ENCODE peak calls at places on chromosomes 11 and 22, in nine cellular contexts. One of them, this sample, is unnamed. For H3K4me1, the result is how much of the 10 kb centered on the place peaks cover.

GRCh38 chr11:131688056-131688693 is 317.8 kb downstream of the NTM start:
- DNase-seq in A549: peak
- DNase-seq in SK-N-SH: peak
- DNase-seq in ovary: no peak
- DNase-seq in cardiac muscle cell: peak
- DNase-seq in left ventricle myocardium inferior: peak
- DNase-seq in transverse colon: peak
- DNase-seq in fibroblast of lung: peak
- DNase-seq in K562: peak
- DNase-seq in this sample: peak

GRCh38 chr11:28448186-28448585 is 340.0 kb downstream of the METTL15 start:
- DNase-seq in A549: no peak
- DNase-seq in SK-N-SH: no peak
- DNase-seq in ovary: no peak
- DNase-seq in cardiac muscle cell: no peak
- DNase-seq in left ventricle myocardium inferior: no peak
- DNase-seq in transverse colon: no peak
- DNase-seq in fibroblast of lung: no peak
- DNase-seq in K562: no peak
- DNase-seq in this sample: no peak

GRCh38 chr22:25419247-25420113 is 145.0 kb upstream of the GRK3 start:
- DNase-seq in A549: no peak
- DNase-seq in SK-N-SH: no peak
- DNase-seq in ovary: no peak
- DNase-seq in cardiac muscle cell: no peak
- DNase-seq in left ventricle myocardium inferior: no peak
- DNase-seq in transverse colon: peak
- DNase-seq in fibroblast of lung: peak
- DNase-seq in K562: peak
- DNase-seq in this sample: peak

GRCh38 chr11:2212411-2213251 is 41.0 kb upstream of the TH start:
- DNase-seq in A549: no peak
- DNase-seq in SK-N-SH: peak
- DNase-seq in ovary: no peak
- DNase-seq in cardiac muscle cell: no peak
- DNase-seq in left ventricle myocardium inferior: peak
- DNase-seq in transverse colon: no peak
- DNase-seq in fibroblast of lung: no peak
- DNase-seq in K562: no peak
- DNase-seq in this sample: peak

GRCh38 chr11:75946531-75947530 is 131.8 kb downstream of the UVRAG start:
- DNase-seq in A549: no peak
- DNase-seq in SK-N-SH: no peak
- DNase-seq in ovary: no peak
- DNase-seq in cardiac muscle cell: no peak
- DNase-seq in left ventricle myocardium inferior: no peak
- DNase-seq in transverse colon: no peak
- DNase-seq in fibroblast of lung: peak
- DNase-seq in K562: peak
- DNase-seq in this sample: peak

GRCh38 chr22:32905400-32905799 is 103.9 kb downstream of the TIMP3 start:
- DNase-seq in A549: no peak
- DNase-seq in SK-N-SH: peak
- DNase-seq in ovary: no peak
- DNase-seq in cardiac muscle cell: peak
- DNase-seq in left ventricle myocardium inferior: no peak
- DNase-seq in transverse colon: no peak
- DNase-seq in fibroblast of lung: no peak
- DNase-seq in K562: no peak
- DNase-seq in this sample: peak

GRCh38 chr11:64608636-64609035 is 17.6 kb downstream of the SLC22A12 start:
- DNase-seq in A549: no peak
- DNase-seq in SK-N-SH: no peak
- DNase-seq in ovary: no peak
- DNase-seq in cardiac muscle cell: no peak
- DNase-seq in left ventricle myocardium inferior: no peak
- DNase-seq in transverse colon: no peak
- DNase-seq in fibroblast of lung: no peak
- DNase-seq in K562: no peak
- DNase-seq in this sample: no peak

GRCh38 chr22:27474711-27475547 is 326.6 kb downstream of the MN1 start:
- DNase-seq in A549: peak
- DNase-seq in SK-N-SH: no peak
- DNase-seq in ovary: peak
- DNase-seq in cardiac muscle cell: no peak
- DNase-seq in left ventricle myocardium inferior: no peak
- DNase-seq in transverse colon: no peak
- DNase-seq in fibroblast of lung: peak
- DNase-seq in K562: no peak
- DNase-seq in this sample: peak

GRCh38 chr22:27252282-27253049 is 549.1 kb downstream of the MN1 start:
- DNase-seq in A549: peak
- DNase-seq in SK-N-SH: no peak
- DNase-seq in ovary: no peak
- DNase-seq in cardiac muscle cell: no peak
- DNase-seq in left ventricle myocardium inferior: peak
- DNase-seq in transverse colon: no peak
- DNase-seq in fibroblast of lung: peak
- DNase-seq in K562: no peak
- DNase-seq in this sample: no peak

GRCh38 chr11:72723508-72723907 is 28.7 kb downstream of the ARAP1 start:
- DNase-seq in A549: no peak
- DNase-seq in SK-N-SH: no peak
- DNase-seq in ovary: no peak
- DNase-seq in cardiac muscle cell: no peak
- DNase-seq in left ventricle myocardium inferior: no peak
- DNase-seq in transverse colon: no peak
- DNase-seq in fibroblast of lung: no peak
- DNase-seq in K562: no peak
- DNase-seq in this sample: no peak

GRCh38 chr11:67546852-67547251 is 23.6 kb upstream of the CABP2 start:
- DNase-seq in A549: no peak
- DNase-seq in SK-N-SH: no peak
- DNase-seq in ovary: no peak
- DNase-seq in cardiac muscle cell: no peak
- DNase-seq in left ventricle myocardium inferior: no peak
- DNase-seq in transverse colon: no peak
- DNase-seq in fibroblast of lung: no peak
- DNase-seq in K562: no peak
- DNase-seq in this sample: no peak

GRCh38 chr11:3120071-3120792 is 44.9 kb downstream of the OSBPL5 start:
- DNase-seq in A549: no peak
- DNase-seq in SK-N-SH: peak
- DNase-seq in ovary: peak
- DNase-seq in cardiac muscle cell: no peak
- DNase-seq in left ventricle myocardium inferior: peak
- DNase-seq in transverse colon: peak
- DNase-seq in fibroblast of lung: no peak
- DNase-seq in K562: no peak
- DNase-seq in this sample: peak

GRCh38 chr11:92735039-92735438 is 234.4 kb upstream of the MTNR1B start:
- DNase-seq in A549: no peak
- DNase-seq in SK-N-SH: peak
- DNase-seq in ovary: no peak
- DNase-seq in cardiac muscle cell: no peak
- DNase-seq in left ventricle myocardium inferior: no peak
- DNase-seq in transverse colon: no peak
- DNase-seq in fibroblast of lung: no peak
- DNase-seq in K562: peak
- DNase-seq in this sample: no peak

GRCh38 chr11:46444305-46444704 is 52.7 kb upstream of the CHRM4 start:
- DNase-seq in A549: no peak
- DNase-seq in SK-N-SH: no peak
- DNase-seq in ovary: no peak
- DNase-seq in cardiac muscle cell: no peak
- DNase-seq in left ventricle myocardium inferior: no peak
- DNase-seq in transverse colon: no peak
- DNase-seq in fibroblast of lung: no peak
- DNase-seq in K562: no peak
- DNase-seq in this sample: no peak

GRCh38 chr11:38448284-38448683 is 1850.2 kb upstream of the RAG2 start:
- DNase-seq in A549: no peak
- DNase-seq in SK-N-SH: no peak
- DNase-seq in ovary: peak
- DNase-seq in cardiac muscle cell: no peak
- DNase-seq in left ventricle myocardium inferior: peak
- DNase-seq in transverse colon: no peak
- DNase-seq in fibroblast of lung: peak
- DNase-seq in K562: no peak
- DNase-seq in this sample: no peak

GRCh38 chr22:46773074-46773473 is 10.6 kb downstream of the TBC1D22A start:
- DNase-seq in A549: no peak
- DNase-seq in SK-N-SH: no peak
- DNase-seq in ovary: no peak
- DNase-seq in cardiac muscle cell: no peak
- DNase-seq in left ventricle myocardium inferior: no peak
- DNase-seq in transverse colon: no peak
- DNase-seq in fibroblast of lung: no peak
- DNase-seq in K562: no peak
- DNase-seq in this sample: no peak

GRCh38 chr11:108135845-108136599 is 14.7 kb downstream of the ACAT1 start:
- DNase-seq in A549: no peak
- DNase-seq in SK-N-SH: no peak
- DNase-seq in ovary: no peak
- DNase-seq in cardiac muscle cell: no peak
- DNase-seq in left ventricle myocardium inferior: no peak
- DNase-seq in transverse colon: no peak
- DNase-seq in fibroblast of lung: peak
- DNase-seq in K562: peak
- DNase-seq in this sample: no peak

GRCh38 chr11:29452131-29452530 is 564.7 kb downstream of the KCNA4 start:
- DNase-seq in A549: no peak
- DNase-seq in SK-N-SH: no peak
- DNase-seq in ovary: no peak
- DNase-seq in cardiac muscle cell: no peak
- DNase-seq in left ventricle myocardium inferior: no peak
- DNase-seq in transverse colon: no peak
- DNase-seq in fibroblast of lung: peak
- DNase-seq in K562: no peak
- DNase-seq in this sample: no peak

GRCh38 chr11:116962108-116962507 is 124.7 kb upstream of the APOA1 start:
- DNase-seq in A549: no peak
- DNase-seq in SK-N-SH: no peak
- DNase-seq in ovary: no peak
- DNase-seq in cardiac muscle cell: no peak
- DNase-seq in left ventricle myocardium inferior: no peak
- DNase-seq in transverse colon: no peak
- DNase-seq in fibroblast of lung: peak
- DNase-seq in K562: no peak
- DNase-seq in this sample: no peak

DNA sequence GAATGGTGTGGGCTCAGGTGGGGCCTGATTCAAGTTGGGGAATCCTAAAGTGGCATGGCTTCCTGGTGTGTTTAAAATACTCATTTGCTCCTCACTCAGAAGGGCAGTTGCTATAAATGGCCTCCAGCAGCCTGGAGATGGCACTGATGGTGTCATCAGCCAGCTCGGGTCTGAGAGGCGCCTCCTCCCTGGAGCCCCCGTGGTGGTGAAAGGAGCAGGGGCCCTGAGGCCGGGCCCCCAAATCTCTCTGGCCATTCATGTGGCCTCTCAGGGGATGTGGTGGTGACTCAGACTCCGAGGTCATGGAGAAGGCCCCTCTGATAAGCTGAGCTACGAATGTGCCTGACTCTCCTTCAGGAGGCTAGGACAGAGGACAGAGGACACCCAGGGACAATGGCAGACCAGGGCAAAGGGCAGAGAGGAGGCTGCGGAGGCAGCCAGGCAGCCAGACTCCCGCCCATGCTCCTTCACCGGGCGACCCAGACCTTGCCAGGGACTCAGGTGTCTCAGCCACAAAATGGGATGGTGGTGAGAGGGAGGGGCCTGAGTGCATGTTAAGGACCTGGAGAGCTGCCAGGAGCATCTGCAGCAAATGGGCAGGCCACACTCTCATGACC is 129.2 kb downstream of the CTTN start:
- DNase-seq in A549: no peak
- DNase-seq in SK-N-SH: peak
- DNase-seq in ovary: no peak
- DNase-seq in cardiac muscle cell: no peak
- DNase-seq in left ventricle myocardium inferior: no peak
- DNase-seq in transverse colon: no peak
- DNase-seq in fibroblast of lung: no peak
- DNase-seq in K562: peak
- DNase-seq in this sample: no peak
- H3K4me1 ChIP-seq in A549: under half
- H3K4me1 ChIP-seq in SK-N-SH: half or more
- H3K4me1 ChIP-seq in ovary: under half
- H3K4me1 ChIP-seq in cardiac muscle cell: under half
- H3K4me1 ChIP-seq in left ventricle myocardium inferior: under half
- H3K4me1 ChIP-seq in transverse colon: under half
- H3K4me1 ChIP-seq in fibroblast of lung: under half
- H3K4me1 ChIP-seq in K562: under half
- H3K4me1 ChIP-seq in this sample: under half

GRCh38 chr11:60915250-60915914 is 1.4 kb downstream of the TMEM109 start:
- DNase-seq in A549: peak
- DNase-seq in SK-N-SH: peak
- DNase-seq in ovary: peak
- DNase-seq in cardiac muscle cell: peak
- DNase-seq in left ventricle myocardium inferior: peak
- DNase-seq in transverse colon: peak
- DNase-seq in fibroblast of lung: peak
- DNase-seq in K562: peak
- DNase-seq in this sample: peak
- TF ChIP-seq CTCF in A549: peak
- TF ChIP-seq CTCF in SK-N-SH: peak
- TF ChIP-seq CTCF in ovary: no peak
- TF ChIP-seq CTCF in cardiac muscle cell: peak
- TF ChIP-seq CTCF in left ventricle myocardium inferior: peak
- TF ChIP-seq CTCF in transverse colon: no peak
- TF ChIP-seq CTCF in fibroblast of lung: peak
- TF ChIP-seq CTCF in K562: peak
- TF ChIP-seq CTCF in this sample: peak

GRCh38 chr11:65793144-65793581 is 6.3 kb downstream of the OVOL1 start:
- DNase-seq in A549: no peak
- DNase-seq in SK-N-SH: peak
- DNase-seq in ovary: no peak
- DNase-seq in cardiac muscle cell: no peak
- DNase-seq in left ventricle myocardium inferior: no peak
- DNase-seq in transverse colon: peak
- DNase-seq in fibroblast of lung: no peak
- DNase-seq in K562: no peak
- DNase-seq in this sample: no peak
- H3K4me1 ChIP-seq in A549: under half
- H3K4me1 ChIP-seq in SK-N-SH: under half
- H3K4me1 ChIP-seq in ovary: under half
- H3K4me1 ChIP-seq in cardiac muscle cell: under half
- H3K4me1 ChIP-seq in left ventricle myocardium inferior: under half
- H3K4me1 ChIP-seq in transverse colon: half or more
- H3K4me1 ChIP-seq in fibroblast of lung: under half
- H3K4me1 ChIP-seq in K562: under half
- H3K4me1 ChIP-seq in this sample: under half

DNA sequence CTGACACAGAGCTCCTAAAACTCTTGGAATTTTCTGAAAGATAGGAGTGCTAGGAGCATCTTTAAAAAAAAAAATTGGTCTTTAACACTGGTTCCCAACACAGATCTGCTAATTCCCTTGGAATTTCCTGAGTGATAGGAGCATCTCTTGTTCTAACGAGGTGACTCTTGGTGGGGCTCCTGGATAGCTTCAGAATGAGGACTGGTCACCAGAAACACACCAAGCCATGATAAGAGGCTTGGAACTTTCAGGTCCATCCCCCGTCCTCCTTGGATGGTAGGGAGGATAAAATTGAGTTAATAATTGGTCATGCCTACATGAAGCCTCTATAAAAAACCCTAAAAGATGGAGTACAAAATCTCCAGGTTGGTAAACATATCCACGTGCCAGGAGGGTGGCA is 64.5 kb upstream of the LDLRAD3 start:
- DNase-seq in A549: no peak
- DNase-seq in SK-N-SH: no peak
- DNase-seq in ovary: no peak
- DNase-seq in cardiac muscle cell: no peak
- DNase-seq in left ventricle myocardium inferior: no peak
- DNase-seq in transverse colon: no peak
- DNase-seq in fibroblast of lung: no peak
- DNase-seq in K562: no peak
- DNase-seq in this sample: no peak
- TF ChIP-seq CTCF in A549: no peak
- TF ChIP-seq CTCF in SK-N-SH: no peak
- TF ChIP-seq CTCF in ovary: no peak
- TF ChIP-seq CTCF in cardiac muscle cell: no peak
- TF ChIP-seq CTCF in left ventricle myocardium inferior: no peak
- TF ChIP-seq CTCF in transverse colon: no peak
- TF ChIP-seq CTCF in fibroblast of lung: no peak
- TF ChIP-seq CTCF in K562: no peak
- TF ChIP-seq CTCF in this sample: no peak